ENCODE peak calls at places on chromosomes 6 and 20, in seven cellular contexts. Y is A673; S is heart right ventricle; I is mucosa of descending colon; H is left ventricle myocardium inferior; K is CD8-positive, alpha-beta T cell; P is neural progenitor cell. O is an unnamed sample. For H3K9me3, the result is how much of the 10 kb centered on the place peaks cover.

GRCh38 chr20:6381887-6382286 is 259.1 kb upstream of the FERMT1 start:
- DNase-seq in Y (peak), S (no peak), I (no peak), H (no peak), K (no peak), P (peak), O (peak)

GRCh38 chr6:168032383-168032760 is 34.9 kb downstream of the KIF25 start:
- DNase-seq in Y (no peak), S (peak), I (no peak), H (no peak), K (no peak), P (peak), O (peak)

GRCh38 chr6:123926000-123926399 is 122.3 kb downstream of the NKAIN2 start:
- DNase-seq in Y (no peak), S (no peak), I (no peak), H (no peak), K (no peak), P (no peak), O (no peak)

GRCh38 chr6:40672118-40672517 is 85.0 kb upstream of the LRFN2 start:
- DNase-seq in Y (no peak), S (no peak), I (no peak), H (no peak), K (no peak), P (peak), O (no peak)

GRCh38 chr6:32194825-32195651 is 2.6 kb upstream of the GPSM3 start:
- DNase-seq in Y (peak), S (peak), I (peak), H (no peak), K (no peak), P (peak), O (no peak)

GRCh38 chr6:29790626-29791025 is 37.0 kb upstream of the HLA-G start:
- DNase-seq in Y (no peak), S (no peak), I (no peak), H (no peak), K (no peak), P (no peak), O (no peak)

GRCh38 chr20:8940311-8940710 is 128.6 kb upstream of the PLCB4 start:
- DNase-seq in Y (no peak), S (no peak), I (no peak), H (no peak), K (no peak), P (no peak), O (no peak)

GRCh38 chr20:32336918-32337347 is 21.2 kb upstream of the ASXL1 start:
- DNase-seq in Y (peak), S (no peak), I (no peak), H (no peak), K (no peak), P (peak), O (no peak)

GRCh38 chr6:35015996-35016395 is 125.1 kb downstream of the TCP11 start:
- DNase-seq in Y (no peak), S (no peak), I (no peak), H (no peak), K (no peak), P (no peak), O (no peak)

GRCh38 chr20:6231551-6231950 is 108.7 kb upstream of the FERMT1 start:
- DNase-seq in Y (no peak), S (no peak), I (no peak), H (no peak), K (no peak), P (no peak), O (no peak)

GRCh38 chr20:20603339-20603990 is 109.0 kb downstream of the RALGAPA2 start:
- DNase-seq in Y (peak), S (no peak), I (no peak), H (no peak), K (peak), P (no peak), O (no peak)

GRCh38 chr20:20454850-20455627 is 87.1 kb downstream of the INSM1 start:
- DNase-seq in Y (no peak), S (no peak), I (no peak), H (no peak), K (no peak), P (no peak), O (no peak)

GRCh38 chr6:109197061-109197460 is 101.8 kb downstream of the CEP57L1 start:
- DNase-seq in Y (no peak), S (no peak), I (no peak), H (no peak), K (no peak), P (no peak), O (no peak)

GRCh38 chr20:16624106-16624505 is 50.9 kb upstream of the KIF16B start:
- DNase-seq in Y (no peak), S (no peak), I (no peak), H (no peak), K (no peak), P (no peak), O (no peak)

GRCh38 chr6:134636221-134636830 is 313.6 kb downstream of the ALDH8A1 start:
- DNase-seq in Y (peak), S (no peak), I (no peak), H (no peak), K (no peak), P (no peak), O (no peak)

GRCh38 chr20:43537921-43538854 is 20.6 kb upstream of the SGK2 start:
- DNase-seq in Y (peak), S (peak), I (peak), H (peak), K (peak), P (peak), O (peak)

GRCh38 chr6:105900120-105900937 is 185.8 kb upstream of the PRDM1 start:
- DNase-seq in Y (no peak), S (no peak), I (no peak), H (no peak), K (no peak), P (no peak), O (peak)

GRCh38 chr20:39360029-39360620 is 398.0 kb downstream of the DHX35 start:
- DNase-seq in Y (no peak), S (no peak), I (no peak), H (no peak), K (no peak), P (no peak), O (no peak)

GRCh38 chr6:145294942-145295341 is 440.4 kb downstream of the EPM2A start:
- DNase-seq in Y (no peak), S (no peak), I (no peak), H (no peak), K (no peak), P (no peak), O (no peak)

GRCh38 chr6:5762561-5762968 is 244.2 kb downstream of the NRN1 start:
- DNase-seq in Y (no peak), S (peak), I (no peak), H (peak), K (no peak), P (no peak), O (no peak)

GRCh38 chr6:47484616-47485015 is 7.0 kb downstream of the CD2AP start:
- DNase-seq in Y (no peak), S (no peak), I (no peak), H (no peak), K (no peak), P (no peak), O (peak)

DNA sequence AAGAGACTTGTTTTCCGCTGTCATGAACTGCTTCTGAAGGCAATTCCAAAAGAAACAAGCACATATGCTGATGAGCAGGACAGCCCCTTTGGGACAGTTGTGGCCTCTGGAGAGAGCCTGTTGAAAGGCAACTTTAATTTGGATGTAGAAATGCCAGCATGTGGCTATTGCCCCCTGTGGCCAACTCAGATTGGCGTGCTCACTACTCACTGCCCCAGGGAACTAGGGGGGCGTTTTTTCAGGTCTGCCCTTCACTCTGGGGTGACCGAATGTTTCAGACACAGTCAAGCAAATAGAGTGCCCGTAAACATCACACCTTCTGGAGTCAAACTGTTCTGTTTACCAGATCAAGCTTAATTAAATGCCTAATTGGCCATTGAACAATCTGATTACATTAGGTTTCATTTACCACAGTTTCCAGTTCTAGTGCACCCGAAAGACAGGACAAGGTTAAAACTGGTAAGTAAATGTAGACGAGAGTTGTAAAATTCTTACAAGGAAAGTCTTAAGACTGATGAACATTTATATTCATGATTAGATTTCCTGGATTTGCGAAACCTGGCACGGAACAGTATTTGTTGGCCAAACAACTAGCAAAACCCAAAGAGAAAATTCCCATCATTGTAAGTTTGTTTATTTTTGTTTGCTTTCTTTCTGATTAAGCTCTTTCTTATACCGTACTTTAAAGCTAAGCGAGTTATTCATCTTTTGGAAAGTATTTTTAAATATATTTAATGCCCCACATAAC is 75.9 kb upstream of the SYNJ2 start:
- DNase-seq in Y (no peak), S (no peak), I (no peak), H (no peak), K (no peak), P (peak), O (no peak)
- TF ChIP-seq CTCF in Y (no peak), S (no peak), I (no peak), H (no peak), K (no peak), P (peak), O (no peak)

GRCh38 chr6:345747-346388 is 45.7 kb upstream of the IRF4 start:
- DNase-seq in Y (no peak), S (no peak), I (no peak), H (no peak), K (no peak), P (no peak), O (no peak)
- H3K9me3 ChIP-seq in Y (under half), S (under half), I (under half), H (under half), K (under half), P (under half), O (half or more)

GRCh38 chr6:75347797-75348610 is 63.4 kb upstream of the TMEM30A start:
- DNase-seq in Y (no peak), S (no peak), I (no peak), H (no peak), K (no peak), P (no peak), O (no peak)

GRCh38 chr6:75345413-75345812 is 60.8 kb upstream of the TMEM30A start:
- DNase-seq in Y (no peak), S (no peak), I (no peak), H (no peak), K (no peak), P (peak), O (no peak)

GRCh38 chr6:75344021-75344420 is 59.4 kb upstream of the TMEM30A start:
- DNase-seq in Y (no peak), S (no peak), I (no peak), H (no peak), K (no peak), P (no peak), O (no peak)

GRCh38 chr6:75348882-75349261 is 64.3 kb upstream of the TMEM30A start:
- DNase-seq in Y (no peak), S (no peak), I (no peak), H (no peak), K (no peak), P (no peak), O (no peak)

GRCh38 chr6:75344455-75344854 is 59.9 kb upstream of the TMEM30A start:
- DNase-seq in Y (no peak), S (no peak), I (no peak), H (no peak), K (no peak), P (no peak), O (no peak)
- TF ChIP-seq CTCF in Y (no peak), S (no peak), I (no peak), H (no peak), K (no peak), P (no peak), O (no peak)

DNA sequence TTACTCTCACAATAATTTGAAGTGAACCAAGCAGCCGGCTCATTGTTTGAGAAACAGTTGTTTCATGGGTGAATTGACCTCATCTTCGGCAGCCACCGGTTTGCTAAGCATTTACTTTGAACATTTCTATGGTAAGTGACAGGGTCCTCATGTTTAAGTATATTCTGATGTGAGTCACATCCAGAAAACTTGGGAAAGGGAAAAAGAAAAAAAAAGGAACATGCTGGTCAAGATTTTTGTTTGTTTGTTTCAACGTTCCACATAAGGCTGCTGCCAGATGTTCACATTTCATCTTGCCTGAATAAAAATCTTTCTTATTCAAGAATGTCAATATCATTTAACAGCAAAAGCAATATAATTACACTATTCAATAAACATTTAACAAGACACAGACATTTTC is 55.0 kb upstream of the EXOC2 start:
- DNase-seq in Y (no peak), S (no peak), I (no peak), H (no peak), K (no peak), P (no peak), O (no peak)
- H3K9me3 ChIP-seq in Y (under half), S (under half), I (under half), H (under half), K (under half), P (under half), O (under half)

GRCh38 chr20:49545572-49545971 is 22.4 kb downstream of the PTGIS start:
- DNase-seq in Y (no peak), S (no peak), I (no peak), H (no peak), K (no peak), P (no peak), O (no peak)
- TF ChIP-seq CTCF in Y (peak), S (no peak), I (no peak), H (no peak), K (no peak), P (peak), O (peak)

GRCh38 chr20:62101078-62101477 is 21.2 kb upstream of the LSM14B start:
- DNase-seq in Y (no peak), S (no peak), I (no peak), H (no peak), K (no peak), P (no peak), O (no peak)
- H3K9me3 ChIP-seq in Y (under half), S (under half), I (under half), H (under half), K (under half), P (under half), O (half or more)

GRCh38 chr6:150625927-150626326 is 26.2 kb downstream of the PLEKHG1 start:
- DNase-seq in Y (no peak), S (no peak), I (no peak), H (no peak), K (no peak), P (no peak), O (no peak)
- TF ChIP-seq CTCF in Y (no peak), S (no peak), I (no peak), H (no peak), K (no peak), P (no peak), O (no peak)

DNA sequence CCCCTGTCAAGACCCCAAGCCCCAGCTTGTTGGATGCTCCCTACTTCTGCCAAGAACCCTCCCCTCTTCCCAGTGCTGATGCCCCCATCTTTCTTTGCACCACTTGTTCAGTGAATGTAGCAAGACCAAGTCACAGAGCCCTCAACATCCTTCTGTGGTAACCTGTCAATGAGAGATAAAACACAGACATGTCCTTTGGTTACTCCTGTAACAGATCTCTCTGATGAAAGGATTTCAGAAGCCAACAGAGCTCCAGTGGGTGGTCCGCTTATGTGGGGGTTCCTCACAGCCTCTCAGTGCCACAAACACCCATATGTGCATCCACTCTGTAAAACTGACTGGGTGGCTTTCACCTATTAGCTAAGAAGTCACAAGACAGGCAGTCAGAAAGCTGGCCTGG is 93.2 kb upstream of the CST7 start:
- DNase-seq in Y (no peak), S (no peak), I (no peak), H (no peak), K (no peak), P (no peak), O (no peak)
- H3K9me3 ChIP-seq in Y (under half), S (under half), I (under half), H (under half), K (under half), P (under half), O (under half)

GRCh38 chr20:37081717-37082289 is 14.0 kb downstream of the RBL1 start:
- DNase-seq in Y (peak), S (no peak), I (peak), H (no peak), K (peak), P (peak), O (no peak)
- TF ChIP-seq CTCF in Y (peak), S (no peak), I (no peak), H (peak), K (peak), P (peak), O (peak)

GRCh38 chr6:132179955-132180354 is 221.3 kb downstream of the MOXD1 start:
- DNase-seq in Y (no peak), S (no peak), I (no peak), H (no peak), K (no peak), P (no peak), O (no peak)

DNA sequence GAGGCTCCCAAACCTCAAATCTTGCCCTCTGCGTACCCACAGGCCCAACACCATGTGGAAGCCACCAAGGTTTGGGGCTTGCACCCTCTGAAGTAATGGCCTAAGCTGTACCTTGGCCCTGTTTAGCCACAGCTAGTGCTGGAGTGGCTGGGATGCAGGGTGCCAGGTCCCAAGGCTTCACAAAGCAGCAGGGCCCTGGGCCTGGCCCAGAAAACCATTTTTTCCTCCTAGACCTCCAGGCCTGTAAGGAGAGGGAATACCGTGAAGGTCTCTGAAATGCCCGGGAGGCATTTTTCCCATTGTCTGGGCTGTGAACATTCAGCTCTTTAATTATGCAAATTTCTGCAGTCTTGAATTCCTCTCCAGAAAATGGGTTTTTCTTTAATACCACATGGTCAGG is 223.7 kb upstream of the CCN2 start:
- DNase-seq in Y (no peak), S (no peak), I (no peak), H (no peak), K (no peak), P (no peak), O (no peak)
- H3K9me3 ChIP-seq in Y (under half), S (under half), I (under half), H (under half), K (under half), P (under half), O (under half)